ENCODE peak calls at places on chromosome 10, in five cellular contexts. Q is putamen, W is iPS-NIHi11, Z is GM03348, L is EH. U is an unnamed sample.
A peak's percentile ranks its signal among the peaks of the same experiment; 100 is the strongest.

GRCh38 chr10:3943695-3944257 is 158.8 kb upstream of the KLF6 start:
- DNase-seq in Q (no peak), W (no peak), Z (no peak), L (no peak), U (no peak)

GRCh38 chr10:60989400-60989876 is 45.5 kb upstream of the RHOBTB1 start:
- DNase-seq in Q (no peak), W (no peak), Z (no peak), L (no peak), U (no peak)

GRCh38 chr10:75611972-75612331 is 180.5 kb downstream of the LRMDA start:
- DNase-seq in Q (no peak), W (no peak), Z (no peak), L (no peak), U (no peak)

GRCh38 chr10:13162013-13162364 is 631 bp downstream of the MCM10 start:
- DNase-seq in Q (no peak), W (peak; percentile 24), Z (no peak), L (peak; percentile 8), U (no peak)

GRCh38 chr10:88455831-88456230 is 127.3 kb downstream of the RNLS start:
- DNase-seq in Q (no peak), W (no peak), Z (peak; percentile 27), L (no peak), U (no peak)

GRCh38 chr10:1057106-1057657 is 997 bp downstream of the WDR37 start:
- DNase-seq in Q (no peak), W (no peak), Z (peak; percentile 23), L (peak; percentile 24), U (no peak)

GRCh38 chr10:69179089-69179742 is 818 bp upstream of the SUPV3L1 start:
- DNase-seq in Q (no peak), W (peak; percentile 12), Z (peak; percentile 31), L (no peak), U (peak; percentile 64)

GRCh38 chr10:132351611-132352010 is 19.6 kb downstream of the LRRC27 start:
- DNase-seq in Q (no peak), W (no peak), Z (no peak), L (no peak), U (no peak)

GRCh38 chr10:13627459-13628310 is 40.9 kb downstream of the PRPF18 start:
- DNase-seq in Q (no peak), W (no peak), Z (no peak), L (no peak), U (no peak)

GRCh38 chr10:70355234-70356021 is 27.0 kb downstream of the LRRC20 start:
- DNase-seq in Q (no peak), W (no peak), Z (no peak), L (no peak), U (no peak)

GRCh38 chr10:75099952-75100763 is 11.3 kb upstream of the SAMD8 start:
- DNase-seq in Q (peak; percentile 57), W (peak; percentile 94), Z (peak; percentile 94), L (peak; percentile 70), U (peak; percentile 75)